ENCODE peak calls at places on chromosome X, in ten cellular contexts. F is hepatocyte, D is neural progenitor cell, K is upper lobe of left lung, N is cardiac muscle cell, B is gastrocnemius medialis, G is PC-9, Z is prostate gland, Y is lung, I is K562. H is an unnamed sample. For H3K9me3, the result is how much of the 10 kb centered on the place peaks cover.

GRCh38 chrX:151359341-151359740 is 37.7 kb upstream of the VMA21 start:
- DNase-seq in F (no peak), D (peak), K (no peak), N (no peak), B (no peak), G (no peak), Z (no peak), Y (no peak), I (no peak), H (no peak)

GRCh38 chrX:23118163-23118562 is 118.4 kb downstream of the DDX53 start:
- DNase-seq in F (no peak), D (no peak), K (no peak), N (no peak), B (no peak), G (no peak), Z (no peak), Y (no peak), I (no peak), H (no peak)

GRCh38 chrX:21813612-21814368 is 25.6 kb upstream of the MBTPS2 start:
- DNase-seq in F (no peak), D (peak), K (no peak), N (no peak), B (no peak), G (no peak), Z (no peak), Y (no peak), I (no peak), H (no peak)

GRCh38 chrX:138492371-138492770 is 219.1 kb downstream of the FGF13 start:
- DNase-seq in F (no peak), D (no peak), K (no peak), N (no peak), B (no peak), G (no peak), Z (no peak), Y (no peak), I (no peak), H (no peak)

GRCh38 chrX:137427061-137427778 is 138.7 kb upstream of the ZIC3 start:
- DNase-seq in F (no peak), D (peak), K (peak), N (no peak), B (no peak), G (no peak), Z (no peak), Y (no peak), I (no peak), H (no peak)

GRCh38 chrX:70129811-70130210 is 3.4 kb upstream of the IGBP1 start:
- DNase-seq in F (peak), D (no peak), K (no peak), N (peak), B (no peak), G (no peak), Z (no peak), Y (no peak), I (peak), H (no peak)

GRCh38 chrX:64580035-64580434 is 184.8 kb upstream of the MTMR8 start:
- DNase-seq in F (no peak), D (peak), K (no peak), N (no peak), B (no peak), G (no peak), Z (no peak), Y (no peak), I (no peak), H (no peak)

GRCh38 chrX:123217077-123217476 is 33.0 kb downstream of the GRIA3 start:
- DNase-seq in F (peak), D (no peak), K (no peak), N (peak), B (peak), G (no peak), Z (no peak), Y (no peak), I (peak), H (no peak)

GRCh38 chrX:133321441-133321840 is 93.8 kb downstream of the GPC4 start:
- DNase-seq in F (no peak), D (no peak), K (no peak), N (no peak), B (no peak), G (no peak), Z (no peak), Y (no peak), I (no peak), H (no peak)

GRCh38 chrX:133380882-133381619 is 34.2 kb downstream of the GPC4 start:
- DNase-seq in F (no peak), D (no peak), K (no peak), N (no peak), B (no peak), G (no peak), Z (no peak), Y (no peak), I (no peak), H (no peak)

GRCh38 chrX:49171752-49172279 is at the start of gene PLP2:
- DNase-seq in F (peak), D (peak), K (peak), N (peak), B (no peak), G (peak), Z (no peak), Y (peak), I (peak), H (peak)

GRCh38 chrX:43939187-43939926 is 33.8 kb downstream of the NDP start:
- DNase-seq in F (no peak), D (no peak), K (no peak), N (peak), B (no peak), G (no peak), Z (no peak), Y (no peak), I (no peak), H (no peak)

GRCh38 chrX:17842769-17843525 is 18.2 kb downstream of the RAI2 start:
- DNase-seq in F (no peak), D (no peak), K (no peak), N (peak), B (no peak), G (no peak), Z (no peak), Y (no peak), I (no peak), H (no peak)

GRCh38 chrX:113400193-113400704 is 559.6 kb upstream of the AMOT start:
- DNase-seq in F (peak), D (peak), K (no peak), N (peak), B (no peak), G (peak), Z (no peak), Y (no peak), I (no peak), H (no peak)

GRCh38 chrX:149513713-149514427 is 8.8 kb upstream of the IDS start:
- DNase-seq in F (no peak), D (no peak), K (no peak), N (peak), B (no peak), G (no peak), Z (no peak), Y (no peak), I (no peak), H (no peak)

GRCh38 chrX:123450217-123450616 is 266.1 kb downstream of the GRIA3 start:
- DNase-seq in F (peak), D (peak), K (no peak), N (peak), B (no peak), G (no peak), Z (no peak), Y (no peak), I (peak), H (no peak)

GRCh38 chrX:110491846-110492620 is 133.4 kb downstream of the RTL9 start:
- DNase-seq in F (no peak), D (no peak), K (no peak), N (no peak), B (no peak), G (no peak), Z (no peak), Y (no peak), I (no peak), H (no peak)

GRCh38 chrX:120759685-120760084 is 116.0 kb downstream of the CT47B1 start:
- DNase-seq in F (no peak), D (no peak), K (no peak), N (no peak), B (no peak), G (no peak), Z (no peak), Y (no peak), I (no peak), H (no peak)

GRCh38 chrX:71619193-71619592 is 882 bp upstream of the CXCR3 start:
- DNase-seq in F (no peak), D (no peak), K (no peak), N (no peak), B (no peak), G (no peak), Z (no peak), Y (no peak), I (no peak), H (no peak)

GRCh38 chrX:130695931-130696330 is 207.1 kb downstream of the ENOX2 start:
- DNase-seq in F (no peak), D (no peak), K (no peak), N (no peak), B (no peak), G (no peak), Z (no peak), Y (no peak), I (no peak), H (no peak)

GRCh38 chrX:87525771-87526229 is 8.2 kb downstream of the KLHL4 start:
- DNase-seq in F (peak), D (no peak), K (no peak), N (peak), B (no peak), G (peak), Z (no peak), Y (no peak), I (peak), H (no peak)

GRCh38 chrX:49915352-49916222 is 6.8 kb upstream of the CLCN5 start:
- DNase-seq in F (peak), D (peak), K (no peak), N (peak), B (no peak), G (no peak), Z (peak), Y (peak), I (peak), H (peak)

GRCh38 chrX:3815896-3816664 is 102.6 kb upstream of the PRKX start:
- DNase-seq in F (peak), D (peak), K (peak), N (peak), B (no peak), G (peak), Z (peak), Y (peak), I (peak), H (peak)

GRCh38 chrX:129540725-129541184 is 696 bp downstream of the OCRL start:
- DNase-seq in F (peak), D (no peak), K (no peak), N (no peak), B (peak), G (peak), Z (peak), Y (no peak), I (peak), H (peak)

GRCh38 chrX:119606508-119607389 is 525 bp upstream of the NKRF start:
- DNase-seq in F (no peak), D (no peak), K (no peak), N (peak), B (no peak), G (no peak), Z (no peak), Y (no peak), I (no peak), H (no peak)

GRCh38 chrX:348461-349117 is 30.0 kb upstream of the GTPBP6 start:
- DNase-seq in F (no peak), D (no peak), K (peak), N (peak), B (no peak), G (no peak), Z (no peak), Y (no peak), I (no peak), H (no peak)

GRCh38 chrX:139475432-139475831 is 55.1 kb upstream of the F9 start:
- DNase-seq in F (no peak), D (no peak), K (no peak), N (no peak), B (no peak), G (no peak), Z (no peak), Y (no peak), I (no peak), H (no peak)

GRCh38 chrX:13898084-13898483 is 81.2 kb upstream of the GPM6B start:
- DNase-seq in F (no peak), D (peak), K (no peak), N (peak), B (no peak), G (no peak), Z (no peak), Y (no peak), I (peak), H (no peak)

GRCh38 chrX:43349363-43349762 is 306.7 kb upstream of the MAOA start:
- DNase-seq in F (peak), D (peak), K (no peak), N (peak), B (no peak), G (no peak), Z (peak), Y (peak), I (peak), H (peak)

GRCh38 chrX:150182176-150182575 is 180.9 kb upstream of the MAMLD1 start:
- DNase-seq in F (no peak), D (no peak), K (no peak), N (no peak), B (no peak), G (no peak), Z (no peak), Y (no peak), I (no peak), H (no peak)

GRCh38 chrX:31126205-31126604 is 54.4 kb upstream of the FTHL17 start:
- DNase-seq in F (no peak), D (no peak), K (no peak), N (peak), B (no peak), G (no peak), Z (no peak), Y (no peak), I (no peak), H (no peak)

GRCh38 chrX:154022108-154022507 is 2.4 kb upstream of the IRAK1 start:
- DNase-seq in F (no peak), D (no peak), K (no peak), N (no peak), B (no peak), G (no peak), Z (no peak), Y (no peak), I (peak), H (no peak)

GRCh38 chrX:69101655-69102251 is 63.5 kb downstream of the PJA1 start:
- DNase-seq in F (no peak), D (no peak), K (no peak), N (no peak), B (no peak), G (no peak), Z (no peak), Y (no peak), I (no peak), H (no peak)

GRCh38 chrX:136652822-136653723 is 5.1 kb downstream of the CD40LG start:
- DNase-seq in F (no peak), D (no peak), K (no peak), N (no peak), B (no peak), G (no peak), Z (no peak), Y (no peak), I (no peak), H (no peak)

GRCh38 chrX:130715299-130715698 is 187.7 kb downstream of the ENOX2 start:
- DNase-seq in F (no peak), D (no peak), K (no peak), N (peak), B (peak), G (no peak), Z (no peak), Y (no peak), I (no peak), H (no peak)

GRCh38 chrX:9738146-9738545 is 27.5 kb downstream of the GPR143 start:
- DNase-seq in F (no peak), D (no peak), K (no peak), N (no peak), B (no peak), G (no peak), Z (no peak), Y (no peak), I (no peak), H (no peak)

GRCh38 chrX:67734111-67734753 is 190.4 kb downstream of the AR start:
- DNase-seq in F (no peak), D (no peak), K (no peak), N (peak), B (no peak), G (no peak), Z (no peak), Y (no peak), I (no peak), H (no peak)

GRCh38 chrX:47446971-47447370 is 36.1 kb downstream of the ZNF41 start:
- DNase-seq in F (no peak), D (no peak), K (no peak), N (no peak), B (no peak), G (no peak), Z (no peak), Y (no peak), I (no peak), H (no peak)

GRCh38 chrX:47447607-47448006 is 35.4 kb downstream of the ZNF41 start:
- DNase-seq in F (no peak), D (no peak), K (no peak), N (no peak), B (no peak), G (no peak), Z (no peak), Y (no peak), I (no peak), H (no peak)

GRCh38 chrX:47452112-47452511 is 30.9 kb downstream of the ZNF41 start:
- DNase-seq in F (no peak), D (no peak), K (no peak), N (no peak), B (no peak), G (no peak), Z (no peak), Y (no peak), I (no peak), H (no peak)

GRCh38 chrX:47448165-47448806 is 34.7 kb downstream of the ZNF41 start:
- DNase-seq in F (no peak), D (no peak), K (no peak), N (no peak), B (no peak), G (no peak), Z (no peak), Y (no peak), I (no peak), H (no peak)

GRCh38 chrX:47446431-47446830 is 36.6 kb downstream of the ZNF41 start:
- DNase-seq in F (no peak), D (no peak), K (no peak), N (no peak), B (no peak), G (no peak), Z (no peak), Y (no peak), I (no peak), H (no peak)
- H3K9me3 ChIP-seq in F (under half), D (under half), K (under half), N (under half), B (under half), G (under half), Z (under half), Y (under half), I (under half), H (under half)

DNA sequence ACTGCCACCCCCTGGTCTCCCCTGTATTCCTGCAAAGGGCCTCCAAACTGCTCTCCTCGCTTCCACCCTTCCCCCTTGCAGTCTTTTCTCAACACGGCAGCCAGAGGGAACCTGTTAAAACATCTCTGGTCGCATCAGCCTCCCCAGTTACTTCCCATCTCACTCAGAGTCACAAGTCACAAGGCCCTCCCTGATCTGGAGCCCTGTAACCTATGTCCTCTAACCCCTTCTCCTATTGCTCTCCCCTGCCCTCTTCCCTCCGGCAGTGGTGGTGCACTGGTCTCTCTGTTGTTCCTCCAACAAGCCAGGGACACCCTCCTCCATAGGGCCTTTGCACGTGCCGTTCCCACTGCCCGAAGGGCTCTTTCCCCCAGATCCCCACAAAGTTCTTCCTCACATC is 73.2 kb downstream of the SH3KBP1 start:
- DNase-seq in F (no peak), D (no peak), K (no peak), N (no peak), B (no peak), G (no peak), Z (no peak), Y (no peak), I (peak), H (no peak)
- TF ChIP-seq CTCF in F (no peak), D (peak), K (no peak), N (no peak), B (no peak), G (no peak), Z (no peak), Y (no peak), I (peak), H (no peak)

DNA sequence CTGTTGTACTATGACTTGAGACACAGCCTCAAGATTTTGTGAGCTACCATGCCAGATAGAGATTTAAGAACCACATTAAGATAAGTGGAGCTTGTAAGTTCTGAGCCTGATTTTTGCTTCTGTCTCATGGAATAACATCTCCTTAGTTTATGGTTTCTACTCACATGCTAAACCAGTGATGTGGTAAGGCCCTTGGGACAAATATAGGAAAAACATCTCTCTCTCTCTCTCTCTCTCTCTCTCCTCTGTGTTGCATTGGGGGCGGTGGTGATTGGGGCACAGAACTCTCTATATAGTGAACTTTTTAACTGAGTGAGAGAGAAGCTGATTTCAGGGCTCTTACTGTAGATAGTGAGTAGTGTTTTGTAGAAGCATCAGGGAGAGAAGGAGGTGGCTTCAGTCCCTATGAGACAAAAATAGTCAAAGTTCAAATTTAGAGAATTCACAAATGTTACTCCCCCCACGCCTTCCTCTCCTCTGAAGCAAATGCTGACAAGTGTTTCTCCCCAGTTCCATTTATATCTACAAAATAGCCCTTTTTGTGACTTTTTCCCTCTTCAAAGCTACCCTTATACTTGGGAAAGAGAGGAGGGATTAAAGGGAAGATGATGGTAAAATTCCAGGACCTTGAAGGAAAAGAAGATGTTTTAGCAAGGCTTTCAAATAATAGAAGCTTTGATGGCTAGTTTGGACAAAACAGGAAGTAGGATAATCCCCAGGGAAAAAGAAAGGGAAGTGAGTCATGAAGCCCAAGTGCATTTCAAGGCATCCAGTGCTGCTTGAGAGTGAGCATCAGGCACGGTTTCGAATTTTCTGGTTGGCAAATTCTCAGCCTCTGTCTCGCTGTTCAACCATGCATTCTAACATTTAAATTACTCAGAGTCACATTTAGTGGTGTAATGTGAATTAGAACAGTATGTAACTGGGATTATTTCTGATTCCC is 134.3 kb upstream of the AP1S2 start:
- DNase-seq in F (peak), D (no peak), K (no peak), N (peak), B (no peak), G (no peak), Z (no peak), Y (no peak), I (no peak), H (no peak)
- H3K27ac ChIP-seq in F (peak), D (no peak), K (no peak), N (no peak), B (peak), G (no peak), Z (no peak), Y (peak), I (no peak), H (no peak)

DNA sequence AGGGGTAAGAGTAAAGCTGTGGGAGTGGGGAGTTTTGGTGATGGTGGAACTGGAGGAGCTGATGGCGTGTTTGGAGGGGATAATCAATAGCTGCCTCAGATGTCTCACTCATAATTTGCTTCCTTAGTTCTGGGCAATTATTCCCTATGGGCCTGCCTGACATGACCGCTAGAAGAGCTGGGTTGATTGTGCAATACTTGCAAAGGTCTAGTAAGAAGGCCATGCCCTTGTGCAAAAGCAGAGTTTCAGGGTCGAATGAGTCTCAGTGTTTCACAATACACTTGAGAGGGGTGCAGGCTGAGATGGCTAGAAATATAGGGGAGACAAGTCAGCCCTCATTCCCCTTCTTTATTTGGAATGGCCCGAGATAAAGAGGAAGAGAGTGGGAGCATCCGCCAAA is 858.4 kb upstream of the POU3F4 start:
- DNase-seq in F (no peak), D (no peak), K (no peak), N (no peak), B (no peak), G (no peak), Z (no peak), Y (no peak), I (no peak), H (no peak)
- H3K9me3 ChIP-seq in F (under half), D (under half), K (under half), N (under half), B (under half), G (under half), Z (under half), Y (under half), I (under half), H (under half)

GRCh38 chrX:20254712-20255299 is 11.9 kb downstream of the RPS6KA3 start:
- DNase-seq in F (no peak), D (no peak), K (no peak), N (peak), B (no peak), G (no peak), Z (no peak), Y (no peak), I (no peak), H (no peak)

GRCh38 chrX:20248592-20249192 is 18.0 kb downstream of the RPS6KA3 start:
- DNase-seq in F (no peak), D (no peak), K (no peak), N (no peak), B (no peak), G (no peak), Z (no peak), Y (no peak), I (no peak), H (no peak)

GRCh38 chrX:20252392-20253231 is 14.1 kb downstream of the RPS6KA3 start:
- DNase-seq in F (peak), D (peak), K (no peak), N (peak), B (peak), G (peak), Z (peak), Y (peak), I (peak), H (peak)

GRCh38 chrX:20253232-20253543 is 13.5 kb downstream of the RPS6KA3 start:
- DNase-seq in F (no peak), D (no peak), K (no peak), N (no peak), B (no peak), G (no peak), Z (no peak), Y (no peak), I (no peak), H (no peak)
- TF ChIP-seq CTCF in F (no peak), D (no peak), K (no peak), N (no peak), B (no peak), G (peak), Z (no peak), Y (no peak), I (no peak), H (no peak)